ENCODE peak calls at places on chromosome 9, in nine cellular contexts. C, O, W, X, U, L, H, Q and D are unnamed samples.

GRCh38 chr9:36665921-36666429 is 93.3 kb downstream of the MELK start:
- ATAC-seq in C (no peak), O (no peak), W (no peak), X (no peak), U (no peak), L (peak), H (no peak), Q (peak), D (peak)

GRCh38 chr9:79946718-79947117 is 375.0 kb downstream of the TLE4 start:
- ATAC-seq in C (no peak), O (no peak), W (no peak), X (no peak), U (no peak), L (no peak), H (no peak), Q (no peak), D (no peak)

GRCh38 chr9:72022846-72023245 is 37.6 kb downstream of the C9orf57 start:
- ATAC-seq in C (no peak), O (no peak), W (peak), X (no peak), U (no peak), L (no peak), H (peak), Q (peak), D (no peak)

GRCh38 chr9:120310035-120310434 is 269.9 kb downstream of the CDK5RAP2 start:
- ATAC-seq in C (no peak), O (no peak), W (no peak), X (no peak), U (no peak), L (no peak), H (no peak), Q (no peak), D (no peak)

GRCh38 chr9:92715488-92716231 is 45.7 kb upstream of the IPPK start:
- ATAC-seq in C (peak), O (no peak), W (peak), X (no peak), U (peak), L (no peak), H (peak), Q (peak), D (no peak)

GRCh38 chr9:88110026-88110425 is 28.2 kb downstream of the SPATA31C2 start:
- ATAC-seq in C (no peak), O (no peak), W (no peak), X (no peak), U (no peak), L (no peak), H (no peak), Q (no peak), D (no peak)

GRCh38 chr9:94993141-94993820 is 266.8 kb downstream of the AOPEP start:
- ATAC-seq in C (no peak), O (no peak), W (no peak), X (no peak), U (no peak), L (no peak), H (no peak), Q (no peak), D (no peak)

GRCh38 chr9:91163773-91164471 is 197.8 kb downstream of the AUH start:
- ATAC-seq in C (no peak), O (no peak), W (no peak), X (peak), U (no peak), L (peak), H (no peak), Q (no peak), D (no peak)

GRCh38 chr9:90455316-90455715 is 187.3 kb downstream of the DIRAS2 start:
- ATAC-seq in C (no peak), O (no peak), W (no peak), X (no peak), U (no peak), L (no peak), H (no peak), Q (no peak), D (no peak)

GRCh38 chr9:92974696-92975451 is 27.6 kb downstream of the FGD3 start:
- ATAC-seq in C (peak), O (no peak), W (no peak), X (no peak), U (no peak), L (no peak), H (no peak), Q (no peak), D (no peak)

GRCh38 chr9:91147079-91147708 is 214.5 kb downstream of the AUH start:
- ATAC-seq in C (no peak), O (no peak), W (no peak), X (no peak), U (no peak), L (no peak), H (no peak), Q (no peak), D (no peak)

GRCh38 chr9:127903557-127904475 is 4.4 kb upstream of the ST6GALNAC6 start:
- ATAC-seq in C (peak), O (no peak), W (no peak), X (no peak), U (peak), L (peak), H (peak), Q (no peak), D (no peak)

GRCh38 chr9:5382479-5382878 is 42.8 kb upstream of the RLN1 start:
- ATAC-seq in C (no peak), O (no peak), W (no peak), X (no peak), U (no peak), L (no peak), H (no peak), Q (no peak), D (no peak)

GRCh38 chr9:34737677-34738260 is 27.8 kb upstream of the CCL21 start:
- ATAC-seq in C (no peak), O (no peak), W (no peak), X (no peak), U (no peak), L (no peak), H (no peak), Q (no peak), D (no peak)

GRCh38 chr9:110808599-110808980 is 140.0 kb downstream of the MUSK start:
- ATAC-seq in C (no peak), O (no peak), W (no peak), X (no peak), U (no peak), L (no peak), H (no peak), Q (peak), D (no peak)

GRCh38 chr9:130438368-130438981 is 6.3 kb upstream of the ASS1 start:
- ATAC-seq in C (no peak), O (no peak), W (no peak), X (no peak), U (no peak), L (no peak), H (no peak), Q (no peak), D (no peak)